ENCODE peak calls at places on chromosomes 16 and 17, in nine cellular contexts. One of them, this sample, is unnamed.

GRCh38 chr17:48620497-48621139 is 5.5 kb upstream of the HOXB8 start:
- ATAC-seq in aorta: no peak
- ATAC-seq in Right ventricle myocardium superior: no peak
- ATAC-seq in left lobe of liver: no peak
- ATAC-seq in left cardiac atrium: no peak
- ATAC-seq in HepG2: no peak
- ATAC-seq in T-cell: no peak
- ATAC-seq in heart left ventricle: no peak
- ATAC-seq in CD4-positive, CD25-positive, alpha-beta regulatory T cell: no peak
- ATAC-seq in this sample: no peak

GRCh38 chr16:641326-642188 is at the start of gene MCRIP2:
- ATAC-seq in aorta: peak
- ATAC-seq in left cardiac atrium: peak
- ATAC-seq in T-cell: peak
- ATAC-seq in heart left ventricle: peak
- ATAC-seq in HepG2: peak
- ATAC-seq in left lobe of liver: peak
- ATAC-seq in Right ventricle myocardium superior: peak
- ATAC-seq in CD4-positive, CD25-positive, alpha-beta regulatory T cell: peak
- ATAC-seq in this sample: peak

GRCh38 chr17:15892679-15893332 is 52.1 kb upstream of the ADORA2B start:
- ATAC-seq in left lobe of liver: peak
- ATAC-seq in CD4-positive, CD25-positive, alpha-beta regulatory T cell: no peak
- ATAC-seq in T-cell: no peak
- ATAC-seq in heart left ventricle: no peak
- ATAC-seq in Right ventricle myocardium superior: no peak
- ATAC-seq in aorta: no peak
- ATAC-seq in HepG2: peak
- ATAC-seq in left cardiac atrium: no peak
- ATAC-seq in this sample: no peak

GRCh38 chr16:87350681-87351319 is 32.8 kb downstream of the FBXO31 start:
- ATAC-seq in heart left ventricle: no peak
- ATAC-seq in Right ventricle myocardium superior: peak
- ATAC-seq in HepG2: no peak
- ATAC-seq in left cardiac atrium: peak
- ATAC-seq in CD4-positive, CD25-positive, alpha-beta regulatory T cell: no peak
- ATAC-seq in left lobe of liver: no peak
- ATAC-seq in T-cell: no peak
- ATAC-seq in aorta: no peak
- ATAC-seq in this sample: no peak

GRCh38 chr16:74743045-74743667 is 31.5 kb downstream of the FA2H start:
- ATAC-seq in Right ventricle myocardium superior: no peak
- ATAC-seq in CD4-positive, CD25-positive, alpha-beta regulatory T cell: no peak
- ATAC-seq in left lobe of liver: no peak
- ATAC-seq in left cardiac atrium: no peak
- ATAC-seq in heart left ventricle: no peak
- ATAC-seq in aorta: no peak
- ATAC-seq in T-cell: no peak
- ATAC-seq in HepG2: peak
- ATAC-seq in this sample: no peak

GRCh38 chr17:48498168-48498840 is 32.5 kb downstream of the HOXB1 start:
- ATAC-seq in left lobe of liver: no peak
- ATAC-seq in heart left ventricle: no peak
- ATAC-seq in CD4-positive, CD25-positive, alpha-beta regulatory T cell: no peak
- ATAC-seq in aorta: no peak
- ATAC-seq in HepG2: no peak
- ATAC-seq in T-cell: no peak
- ATAC-seq in left cardiac atrium: no peak
- ATAC-seq in Right ventricle myocardium superior: no peak
- ATAC-seq in this sample: no peak

GRCh38 chr16:81514041-81514559 is 69.5 kb downstream of the CMIP start:
- ATAC-seq in CD4-positive, CD25-positive, alpha-beta regulatory T cell: no peak
- ATAC-seq in Right ventricle myocardium superior: peak
- ATAC-seq in heart left ventricle: peak
- ATAC-seq in left lobe of liver: peak
- ATAC-seq in HepG2: no peak
- ATAC-seq in aorta: no peak
- ATAC-seq in T-cell: no peak
- ATAC-seq in left cardiac atrium: no peak
- ATAC-seq in this sample: no peak

GRCh38 chr16:2035431-2036199 is 8.9 kb downstream of the NHERF2 start:
- ATAC-seq in left lobe of liver: peak
- ATAC-seq in CD4-positive, CD25-positive, alpha-beta regulatory T cell: no peak
- ATAC-seq in left cardiac atrium: peak
- ATAC-seq in heart left ventricle: no peak
- ATAC-seq in T-cell: no peak
- ATAC-seq in Right ventricle myocardium superior: peak
- ATAC-seq in HepG2: peak
- ATAC-seq in aorta: peak
- ATAC-seq in this sample: no peak

GRCh38 chr17:59650642-59651041 is 30.9 kb downstream of the CLTC start:
- ATAC-seq in CD4-positive, CD25-positive, alpha-beta regulatory T cell: no peak
- ATAC-seq in T-cell: no peak
- ATAC-seq in HepG2: no peak
- ATAC-seq in Right ventricle myocardium superior: no peak
- ATAC-seq in left cardiac atrium: no peak
- ATAC-seq in heart left ventricle: no peak
- ATAC-seq in left lobe of liver: no peak
- ATAC-seq in aorta: no peak
- ATAC-seq in this sample: peak

GRCh38 chr17:41178843-41179616 is 1.0 kb upstream of the KRTAP4-2 start:
- ATAC-seq in left lobe of liver: no peak
- ATAC-seq in aorta: peak
- ATAC-seq in T-cell: no peak
- ATAC-seq in left cardiac atrium: no peak
- ATAC-seq in heart left ventricle: no peak
- ATAC-seq in Right ventricle myocardium superior: no peak
- ATAC-seq in CD4-positive, CD25-positive, alpha-beta regulatory T cell: no peak
- ATAC-seq in HepG2: no peak
- ATAC-seq in this sample: peak

GRCh38 chr17:79177877-79178276 is 103.3 kb downstream of the ENGASE start:
- ATAC-seq in left lobe of liver: no peak
- ATAC-seq in aorta: no peak
- ATAC-seq in left cardiac atrium: no peak
- ATAC-seq in CD4-positive, CD25-positive, alpha-beta regulatory T cell: no peak
- ATAC-seq in heart left ventricle: no peak
- ATAC-seq in Right ventricle myocardium superior: no peak
- ATAC-seq in T-cell: no peak
- ATAC-seq in HepG2: no peak
- ATAC-seq in this sample: no peak

GRCh38 chr17:32551186-32551955 is 64.6 kb downstream of the CDK5R1 start:
- ATAC-seq in left lobe of liver: no peak
- ATAC-seq in T-cell: no peak
- ATAC-seq in Right ventricle myocardium superior: no peak
- ATAC-seq in left cardiac atrium: no peak
- ATAC-seq in CD4-positive, CD25-positive, alpha-beta regulatory T cell: peak
- ATAC-seq in aorta: no peak
- ATAC-seq in HepG2: no peak
- ATAC-seq in heart left ventricle: no peak
- ATAC-seq in this sample: peak

GRCh38 chr17:35345926-35346771 is 27.3 kb downstream of the SLFN11 start:
- ATAC-seq in HepG2: peak
- ATAC-seq in aorta: peak
- ATAC-seq in left cardiac atrium: peak
- ATAC-seq in T-cell: peak
- ATAC-seq in heart left ventricle: peak
- ATAC-seq in Right ventricle myocardium superior: peak
- ATAC-seq in left lobe of liver: peak
- ATAC-seq in CD4-positive, CD25-positive, alpha-beta regulatory T cell: peak
- ATAC-seq in this sample: peak

GRCh38 chr16:30748634-30749445 is 615 bp downstream of the PHKG2 start:
- ATAC-seq in heart left ventricle: peak
- ATAC-seq in T-cell: peak
- ATAC-seq in CD4-positive, CD25-positive, alpha-beta regulatory T cell: no peak
- ATAC-seq in left cardiac atrium: peak
- ATAC-seq in left lobe of liver: peak
- ATAC-seq in aorta: peak
- ATAC-seq in Right ventricle myocardium superior: peak
- ATAC-seq in HepG2: peak
- ATAC-seq in this sample: peak

GRCh38 chr16:15443753-15444152 is 9.4 kb downstream of the BMERB1 start:
- ATAC-seq in T-cell: no peak
- ATAC-seq in Right ventricle myocardium superior: no peak
- ATAC-seq in heart left ventricle: no peak
- ATAC-seq in aorta: no peak
- ATAC-seq in HepG2: peak
- ATAC-seq in CD4-positive, CD25-positive, alpha-beta regulatory T cell: no peak
- ATAC-seq in left cardiac atrium: no peak
- ATAC-seq in left lobe of liver: peak
- ATAC-seq in this sample: no peak

GRCh38 chr16:78953526-78953925 is 647.0 kb downstream of the MAF start:
- ATAC-seq in T-cell: no peak
- ATAC-seq in left cardiac atrium: no peak
- ATAC-seq in Right ventricle myocardium superior: no peak
- ATAC-seq in aorta: no peak
- ATAC-seq in left lobe of liver: no peak
- ATAC-seq in CD4-positive, CD25-positive, alpha-beta regulatory T cell: no peak
- ATAC-seq in heart left ventricle: no peak
- ATAC-seq in HepG2: no peak
- ATAC-seq in this sample: no peak

GRCh38 chr16:19680972-19681371 is 37.1 kb downstream of the KNOP1 start:
- ATAC-seq in CD4-positive, CD25-positive, alpha-beta regulatory T cell: no peak
- ATAC-seq in T-cell: no peak
- ATAC-seq in left lobe of liver: peak
- ATAC-seq in heart left ventricle: peak
- ATAC-seq in aorta: no peak
- ATAC-seq in left cardiac atrium: no peak
- ATAC-seq in Right ventricle myocardium superior: no peak
- ATAC-seq in HepG2: peak
- ATAC-seq in this sample: no peak

GRCh38 chr17:49872776-49873377 is 25.0 kb upstream of the TAC4 start:
- ATAC-seq in CD4-positive, CD25-positive, alpha-beta regulatory T cell: no peak
- ATAC-seq in left cardiac atrium: no peak
- ATAC-seq in heart left ventricle: no peak
- ATAC-seq in Right ventricle myocardium superior: no peak
- ATAC-seq in left lobe of liver: no peak
- ATAC-seq in HepG2: no peak
- ATAC-seq in aorta: no peak
- ATAC-seq in T-cell: peak
- ATAC-seq in this sample: no peak

GRCh38 chr17:75769536-75769935 is 4.5 kb upstream of the GALK1 start:
- ATAC-seq in Right ventricle myocardium superior: no peak
- ATAC-seq in CD4-positive, CD25-positive, alpha-beta regulatory T cell: no peak
- ATAC-seq in aorta: no peak
- ATAC-seq in left cardiac atrium: no peak
- ATAC-seq in left lobe of liver: peak
- ATAC-seq in HepG2: no peak
- ATAC-seq in T-cell: no peak
- ATAC-seq in heart left ventricle: no peak
- ATAC-seq in this sample: no peak

GRCh38 chr17:7177954-7178477 is 1.2 kb downstream of the ASGR1 start:
- ATAC-seq in aorta: no peak
- ATAC-seq in HepG2: peak
- ATAC-seq in left cardiac atrium: no peak
- ATAC-seq in heart left ventricle: peak
- ATAC-seq in left lobe of liver: peak
- ATAC-seq in Right ventricle myocardium superior: no peak
- ATAC-seq in T-cell: peak
- ATAC-seq in CD4-positive, CD25-positive, alpha-beta regulatory T cell: no peak
- ATAC-seq in this sample: no peak

GRCh38 chr16:10566613-10567012 is 13.8 kb downstream of the EMP2 start:
- ATAC-seq in left cardiac atrium: no peak
- ATAC-seq in heart left ventricle: no peak
- ATAC-seq in HepG2: peak
- ATAC-seq in CD4-positive, CD25-positive, alpha-beta regulatory T cell: no peak
- ATAC-seq in Right ventricle myocardium superior: no peak
- ATAC-seq in T-cell: no peak
- ATAC-seq in aorta: no peak
- ATAC-seq in left lobe of liver: peak
- ATAC-seq in this sample: no peak

GRCh38 chr17:31425646-31426045 is 34.2 kb downstream of the RAB11FIP4 start:
- ATAC-seq in aorta: peak
- ATAC-seq in left cardiac atrium: peak
- ATAC-seq in CD4-positive, CD25-positive, alpha-beta regulatory T cell: no peak
- ATAC-seq in T-cell: no peak
- ATAC-seq in HepG2: peak
- ATAC-seq in heart left ventricle: peak
- ATAC-seq in left lobe of liver: peak
- ATAC-seq in Right ventricle myocardium superior: peak
- ATAC-seq in this sample: no peak

GRCh38 chr17:17391575-17392370 is 85.0 kb upstream of the MED9 start:
- ATAC-seq in aorta: no peak
- ATAC-seq in HepG2: no peak
- ATAC-seq in CD4-positive, CD25-positive, alpha-beta regulatory T cell: peak
- ATAC-seq in left lobe of liver: no peak
- ATAC-seq in T-cell: peak
- ATAC-seq in Right ventricle myocardium superior: no peak
- ATAC-seq in left cardiac atrium: no peak
- ATAC-seq in heart left ventricle: no peak
- ATAC-seq in this sample: peak

GRCh38 chr17:46053911-46054534 is 55.0 kb downstream of the STH start:
- ATAC-seq in aorta: peak
- ATAC-seq in CD4-positive, CD25-positive, alpha-beta regulatory T cell: no peak
- ATAC-seq in left lobe of liver: no peak
- ATAC-seq in heart left ventricle: no peak
- ATAC-seq in T-cell: no peak
- ATAC-seq in Right ventricle myocardium superior: no peak
- ATAC-seq in left cardiac atrium: no peak
- ATAC-seq in HepG2: peak
- ATAC-seq in this sample: no peak

GRCh38 chr17:77383613-77384608 is 243.1 kb downstream of the SEC14L1 start:
- ATAC-seq in left lobe of liver: peak
- ATAC-seq in CD4-positive, CD25-positive, alpha-beta regulatory T cell: no peak
- ATAC-seq in HepG2: no peak
- ATAC-seq in aorta: no peak
- ATAC-seq in heart left ventricle: peak
- ATAC-seq in Right ventricle myocardium superior: peak
- ATAC-seq in left cardiac atrium: peak
- ATAC-seq in T-cell: no peak
- ATAC-seq in this sample: no peak